ENCODE peak calls at places on chromosomes 2 and 18, in ten cellular contexts. G is HL-60, T is endothelial cell of umbilical vein, E is HepG2, Z is heart left ventricle, P is mucosa of descending colon, Y is mesenchymal stem cell, Q is epithelial cell of esophagus, N is fibroblast of the aortic adventitia, V is astrocyte. J is an unnamed sample.

GRCh38 chr2:241011751-241012510 is 13.5 kb downstream of the SNED1 start:
- DNase-seq in G (no peak), T (no peak), E (no peak), Z (no peak), P (no peak), Y (no peak), Q (no peak), N (no peak), V (no peak), J (peak)

GRCh38 chr2:58195668-58196067 is 45.5 kb downstream of the FANCL start:
- DNase-seq in G (no peak), T (no peak), E (no peak), Z (no peak), P (no peak), Y (peak), Q (no peak), N (peak), V (no peak), J (no peak)

GRCh38 chr2:7792031-7792651 is 874.9 kb downstream of the RNF144A start:
- DNase-seq in G (no peak), T (no peak), E (peak), Z (no peak), P (no peak), Y (no peak), Q (no peak), N (peak), V (no peak), J (peak)

GRCh38 chr2:183623227-183623626 is 499.0 kb downstream of the NUP35 start:
- DNase-seq in G (no peak), T (no peak), E (no peak), Z (no peak), P (no peak), Y (no peak), Q (no peak), N (no peak), V (no peak), J (no peak)

GRCh38 chr2:41886145-41886664 is 161.6 kb upstream of the PKDCC start:
- DNase-seq in G (no peak), T (no peak), E (no peak), Z (no peak), P (no peak), Y (no peak), Q (no peak), N (no peak), V (no peak), J (no peak)

GRCh38 chr2:11395971-11396689 is 51.7 kb upstream of the ROCK2 start:
- DNase-seq in G (no peak), T (no peak), E (no peak), Z (no peak), P (no peak), Y (no peak), Q (no peak), N (no peak), V (no peak), J (no peak)

GRCh38 chr2:234377761-234378341 is 119.0 kb downstream of the ARL4C start:
- DNase-seq in G (no peak), T (no peak), E (no peak), Z (no peak), P (no peak), Y (peak), Q (no peak), N (peak), V (peak), J (no peak)

GRCh38 chr2:98009887-98010760 is 14.4 kb upstream of the TMEM131 start:
- DNase-seq in G (peak), T (no peak), E (no peak), Z (no peak), P (no peak), Y (no peak), Q (no peak), N (no peak), V (no peak), J (no peak)

GRCh38 chr2:19574788-19575260 is 216.4 kb upstream of the OSR1 start:
- DNase-seq in G (no peak), T (peak), E (no peak), Z (peak), P (peak), Y (peak), Q (peak), N (peak), V (peak), J (peak)

GRCh38 chr2:210963386-210963785 is 407.0 kb downstream of the CPS1 start:
- DNase-seq in G (no peak), T (no peak), E (peak), Z (no peak), P (no peak), Y (no peak), Q (no peak), N (no peak), V (no peak), J (no peak)

GRCh38 chr2:207144191-207144795 is 21.5 kb downstream of the KLF7 start:
- DNase-seq in G (no peak), T (no peak), E (no peak), Z (no peak), P (no peak), Y (no peak), Q (no peak), N (no peak), V (no peak), J (no peak)
- H3K4me3 ChIP-seq in G (no peak), T (no peak), E (no peak), Z (peak), P (no peak), Y (no peak), Q (no peak), N (no peak), V (no peak), J (no peak)

GRCh38 chr18:35267161-35267651 is 22.8 kb downstream of the ZSCAN30 start:
- DNase-seq in G (no peak), T (peak), E (no peak), Z (peak), P (peak), Y (no peak), Q (peak), N (peak), V (peak), J (peak)
- H3K4me3 ChIP-seq in G (no peak), T (peak), E (no peak), Z (peak), P (peak), Y (peak), Q (peak), N (peak), V (peak), J (no peak)

GRCh38 chr18:50282521-50283335 is 1.4 kb upstream of the MBD1 start:
- DNase-seq in G (no peak), T (no peak), E (no peak), Z (peak), P (peak), Y (no peak), Q (no peak), N (no peak), V (no peak), J (no peak)
- H3K4me3 ChIP-seq in G (no peak), T (no peak), E (no peak), Z (no peak), P (no peak), Y (peak), Q (no peak), N (peak), V (peak), J (no peak)

GRCh38 chr2:120770641-120771040 is 35.0 kb downstream of the GLI2 start:
- DNase-seq in G (no peak), T (no peak), E (no peak), Z (peak), P (peak), Y (no peak), Q (no peak), N (no peak), V (no peak), J (no peak)

GRCh38 chr2:120770176-120770575 is 34.5 kb downstream of the GLI2 start:
- DNase-seq in G (no peak), T (no peak), E (no peak), Z (peak), P (peak), Y (no peak), Q (no peak), N (no peak), V (no peak), J (no peak)

GRCh38 chr2:120772261-120772660 is 36.6 kb downstream of the GLI2 start:
- DNase-seq in G (no peak), T (no peak), E (no peak), Z (peak), P (peak), Y (peak), Q (no peak), N (no peak), V (no peak), J (no peak)

GRCh38 chr2:120771556-120772208 is 36.0 kb downstream of the GLI2 start:
- DNase-seq in G (no peak), T (no peak), E (no peak), Z (peak), P (peak), Y (peak), Q (peak), N (peak), V (peak), J (no peak)

GRCh38 chr2:120771111-120771555 is 35.5 kb downstream of the GLI2 start:
- DNase-seq in G (no peak), T (no peak), E (no peak), Z (peak), P (peak), Y (no peak), Q (no peak), N (no peak), V (no peak), J (peak)
- H3K4me3 ChIP-seq in G (no peak), T (no peak), E (no peak), Z (no peak), P (no peak), Y (peak), Q (no peak), N (peak), V (no peak), J (no peak)

DNA sequence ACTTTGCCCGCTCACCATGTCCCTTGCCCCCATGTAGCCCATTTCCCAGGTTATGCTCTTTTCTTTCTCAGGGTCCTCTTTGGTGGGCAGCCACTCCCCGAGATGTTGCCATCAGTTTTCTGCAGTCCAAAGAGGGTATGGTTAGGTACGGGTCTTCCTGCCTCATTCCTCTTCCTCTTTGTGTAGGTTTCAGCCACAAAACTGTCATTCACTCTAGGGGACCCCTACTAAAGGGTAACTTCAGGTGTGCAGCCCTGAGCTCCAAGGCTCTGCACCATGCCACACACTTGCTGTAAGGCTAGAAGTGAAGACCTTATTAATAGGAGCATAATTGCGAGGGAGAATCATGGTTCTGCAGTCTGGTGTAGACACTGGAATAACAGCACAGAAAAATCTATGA is 99.8 kb upstream of the ZNF397 start:
- DNase-seq in G (no peak), T (no peak), E (no peak), Z (no peak), P (no peak), Y (no peak), Q (no peak), N (no peak), V (no peak), J (no peak)
- H3K4me3 ChIP-seq in G (no peak), T (no peak), E (no peak), Z (no peak), P (no peak), Y (no peak), Q (no peak), N (no peak), V (no peak), J (no peak)

DNA sequence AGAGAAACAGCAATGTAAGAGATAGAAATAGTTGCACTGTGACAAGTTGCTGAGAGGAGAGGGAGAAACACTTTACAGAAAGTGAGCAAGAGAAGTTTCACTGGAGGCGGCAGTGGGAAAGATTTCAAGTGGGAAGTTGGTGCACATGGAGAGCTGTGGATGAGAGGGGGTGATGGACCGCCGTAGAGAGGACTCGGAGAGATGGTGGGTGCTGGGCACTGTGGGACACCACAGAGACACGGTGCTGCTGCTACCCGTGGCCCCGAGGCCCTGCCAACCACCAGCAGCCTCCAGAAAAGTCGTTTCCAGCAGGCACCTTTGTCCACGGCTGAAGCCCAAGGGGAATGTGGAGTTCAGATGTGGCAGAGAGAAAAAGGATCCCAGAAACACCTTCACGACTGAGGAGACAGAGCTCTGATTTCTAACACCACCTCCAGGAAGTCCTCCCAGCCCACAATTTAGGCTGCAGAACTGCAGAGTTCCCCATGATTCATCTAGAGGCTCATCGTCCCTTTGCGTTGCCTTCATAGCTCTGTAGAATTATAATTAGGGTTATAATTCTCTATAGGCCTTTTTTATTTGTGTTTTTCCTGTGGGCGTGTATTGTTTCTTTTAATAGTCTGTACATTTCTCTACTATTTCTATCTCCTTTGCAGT is 15.9 kb upstream of the IGFBP2 start:
- DNase-seq in G (no peak), T (no peak), E (no peak), Z (no peak), P (no peak), Y (no peak), Q (no peak), N (no peak), V (no peak), J (no peak)
- H3K4me3 ChIP-seq in G (no peak), T (no peak), E (no peak), Z (no peak), P (no peak), Y (no peak), Q (no peak), N (no peak), V (no peak), J (no peak)

J was measured in thyroid gland.